ENCODE peak calls at places on chromosomes 7 and 10, in six cellular contexts. A is heart right ventricle; R is C1 segment of cervical spinal cord; W is NCI-H187 treated with DMSO at 0.1 percent for 48 hours; H is midbrain; U is stimulated activated CD8-positive, alpha-beta memory T cell treated with anti-CD3 and anti-CD28 coated beads, Interleukin-4, amount 100 ng/mL, for 1 hour. L is an unnamed sample.

GRCh38 chr10:113922787-113923570 is 68.5 kb downstream of the NHLRC2 start:
- DNase-seq in A (no peak), R (no peak), W (no peak), H (no peak), U (no peak), L (no peak)

GRCh38 chr7:85075864-85076263 is 111.0 kb downstream of the SEMA3D start:
- DNase-seq in A (no peak), R (no peak), W (no peak), H (no peak), U (no peak), L (no peak)

GRCh38 chr7:110442386-110442837 is 648.5 kb upstream of the LRRN3 start:
- DNase-seq in A (no peak), R (peak), W (no peak), H (no peak), U (no peak), L (no peak)

GRCh38 chr7:73526892-73527821 is 5.1 kb upstream of the BAZ1B start:
- DNase-seq in A (no peak), R (no peak), W (no peak), H (no peak), U (no peak), L (no peak)

GRCh38 chr7:128777156-128778123 is 1.8 kb upstream of the OPN1SW start:
- DNase-seq in A (no peak), R (no peak), W (no peak), H (no peak), U (no peak), L (no peak)

GRCh38 chr7:69932034-69932628 is 333.9 kb downstream of the AUTS2 start:
- DNase-seq in A (no peak), R (peak), W (no peak), H (peak), U (no peak), L (no peak)

GRCh38 chr10:126090911-126091728 is 194.8 kb downstream of the FANK1 start:
- DNase-seq in A (no peak), R (no peak), W (no peak), H (no peak), U (no peak), L (no peak)

GRCh38 chr7:22137026-22137425 is 191.3 kb upstream of the CDCA7L start:
- DNase-seq in A (no peak), R (no peak), W (no peak), H (no peak), U (no peak), L (no peak)

GRCh38 chr10:25768167-25768566 is 165.9 kb upstream of the MYO3A start:
- DNase-seq in A (no peak), R (no peak), W (no peak), H (no peak), U (no peak), L (no peak)

GRCh38 chr10:93458821-93459257 is 23.3 kb downstream of the MYOF start:
- DNase-seq in A (peak), R (no peak), W (no peak), H (no peak), U (no peak), L (no peak)

GRCh38 chr10:12835709-12836108 is 165.8 kb downstream of the CCDC3 start:
- DNase-seq in A (no peak), R (no peak), W (no peak), H (no peak), U (no peak), L (no peak)

GRCh38 chr7:157996359-157997079 is 591.1 kb downstream of the PTPRN2 start:
- DNase-seq in A (no peak), R (no peak), W (no peak), H (no peak), U (no peak), L (no peak)

GRCh38 chr7:158816995-158817394 is 12.3 kb downstream of the ESYT2 start:
- DNase-seq in A (no peak), R (no peak), W (no peak), H (no peak), U (no peak), L (no peak)

GRCh38 chr10:13587367-13587766 is 602 bp downstream of the PRPF18 start:
- DNase-seq in A (no peak), R (no peak), W (no peak), H (no peak), U (no peak), L (no peak)

GRCh38 chr7:7861211-7861633 is 107.4 kb upstream of the GLCCI1 start:
- DNase-seq in A (no peak), R (no peak), W (peak), H (no peak), U (no peak), L (no peak)

GRCh38 chr7:157808042-157808441 is 471.2 kb downstream of the DNAJB6 start:
- DNase-seq in A (no peak), R (no peak), W (no peak), H (no peak), U (no peak), L (no peak)

GRCh38 chr10:29559996-29560395 is 74.8 kb downstream of the SVIL start:
- DNase-seq in A (no peak), R (no peak), W (no peak), H (no peak), U (no peak), L (no peak)

GRCh38 chr10:60384708-60385398 is 4.8 kb downstream of the ANK3 start:
- DNase-seq in A (no peak), R (no peak), W (no peak), H (no peak), U (no peak), L (no peak)

GRCh38 chr10:103481974-103482531 is 3.0 kb upstream of the CALHM3 start:
- DNase-seq in A (no peak), R (no peak), W (peak), H (peak), U (no peak), L (no peak)

GRCh38 chr7:131157530-131158243 is 170.0 kb upstream of the MKLN1 start:
- DNase-seq in A (peak), R (no peak), W (no peak), H (no peak), U (no peak), L (no peak)

GRCh38 chr10:7231420-7232414 is 179.1 kb downstream of the SFMBT2 start:
- DNase-seq in A (no peak), R (no peak), W (no peak), H (no peak), U (no peak), L (no peak)

GRCh38 chr10:45660876-45661411 is 11.6 kb downstream of the ZFAND4 start:
- DNase-seq in A (no peak), R (no peak), W (no peak), H (no peak), U (no peak), L (no peak)

GRCh38 chr10:68832596-68832995 is 5.3 kb downstream of the STOX1 start:
- DNase-seq in A (no peak), R (no peak), W (no peak), H (no peak), U (no peak), L (no peak)

GRCh38 chr7:37833107-37833817 is 15.1 kb upstream of the NME8 start:
- DNase-seq in A (peak), R (peak), W (peak), H (peak), U (no peak), L (no peak)

GRCh38 chr10:121823993-121824463 is 103.8 kb downstream of the ATE1 start:
- DNase-seq in A (no peak), R (no peak), W (no peak), H (peak), U (no peak), L (no peak)

GRCh38 chr10:132392184-132392800 is 4.7 kb upstream of the PWWP2B start:
- DNase-seq in A (no peak), R (no peak), W (no peak), H (no peak), U (no peak), L (no peak)